ENCODE peak calls at places on chromosome 22, in five cellular contexts. One of them, this sample, is unnamed.

GRCh38 chr22:49997932-49998717 is 14.4 kb downstream of the IL17REL start:
- DNase-seq in Right ventricle myocardium inferior: no peak
- DNase-seq in fibroblast of the conjunctiva: no peak
- DNase-seq in stimulated activated CD8-positive, alpha-beta memory T cell treated with anti-CD3 and anti-CD28 coated beads, Interleukin-12 subunit alpha, Interleukin-12 subunit beta, amount 100 ng/mL, for 1 hour: no peak
- DNase-seq in neural crest cell: no peak
- DNase-seq in this sample: no peak

GRCh38 chr22:44379817-44380560 is 67.2 kb upstream of the SHISAL1 start:
- DNase-seq in Right ventricle myocardium inferior: no peak
- DNase-seq in fibroblast of the conjunctiva: no peak
- DNase-seq in stimulated activated CD8-positive, alpha-beta memory T cell treated with anti-CD3 and anti-CD28 coated beads, Interleukin-12 subunit alpha, Interleukin-12 subunit beta, amount 100 ng/mL, for 1 hour: no peak
- DNase-seq in neural crest cell: no peak
- DNase-seq in this sample: no peak

GRCh38 chr22:33789690-33790253 is 130.5 kb downstream of the LARGE1 start:
- DNase-seq in Right ventricle myocardium inferior: no peak
- DNase-seq in fibroblast of the conjunctiva: no peak
- DNase-seq in stimulated activated CD8-positive, alpha-beta memory T cell treated with anti-CD3 and anti-CD28 coated beads, Interleukin-12 subunit alpha, Interleukin-12 subunit beta, amount 100 ng/mL, for 1 hour: no peak
- DNase-seq in neural crest cell: no peak
- DNase-seq in this sample: no peak

GRCh38 chr22:24137595-24137994 is 43.7 kb upstream of the SUSD2 start:
- DNase-seq in Right ventricle myocardium inferior: no peak
- DNase-seq in fibroblast of the conjunctiva: peak; percentile 55
- DNase-seq in stimulated activated CD8-positive, alpha-beta memory T cell treated with anti-CD3 and anti-CD28 coated beads, Interleukin-12 subunit alpha, Interleukin-12 subunit beta, amount 100 ng/mL, for 1 hour: no peak
- DNase-seq in neural crest cell: no peak
- DNase-seq in this sample: peak; percentile 23

GRCh38 chr22:44361391-44362126 is 48.8 kb upstream of the SHISAL1 start:
- DNase-seq in Right ventricle myocardium inferior: peak; percentile 23
- DNase-seq in fibroblast of the conjunctiva: no peak
- DNase-seq in stimulated activated CD8-positive, alpha-beta memory T cell treated with anti-CD3 and anti-CD28 coated beads, Interleukin-12 subunit alpha, Interleukin-12 subunit beta, amount 100 ng/mL, for 1 hour: no peak
- DNase-seq in neural crest cell: no peak
- DNase-seq in this sample: peak; percentile 29

GRCh38 chr22:17108256-17109112 is 12.7 kb downstream of the TMEM121B start:
- DNase-seq in Right ventricle myocardium inferior: no peak
- DNase-seq in fibroblast of the conjunctiva: no peak
- DNase-seq in stimulated activated CD8-positive, alpha-beta memory T cell treated with anti-CD3 and anti-CD28 coated beads, Interleukin-12 subunit alpha, Interleukin-12 subunit beta, amount 100 ng/mL, for 1 hour: no peak
- DNase-seq in neural crest cell: no peak
- DNase-seq in this sample: no peak

GRCh38 chr22:48856308-48856615 is 971.4 kb downstream of the BRD1 start:
- DNase-seq in Right ventricle myocardium inferior: no peak
- DNase-seq in fibroblast of the conjunctiva: no peak
- DNase-seq in stimulated activated CD8-positive, alpha-beta memory T cell treated with anti-CD3 and anti-CD28 coated beads, Interleukin-12 subunit alpha, Interleukin-12 subunit beta, amount 100 ng/mL, for 1 hour: no peak
- DNase-seq in neural crest cell: no peak
- DNase-seq in this sample: no peak

GRCh38 chr22:45452565-45453449 is 39.3 kb downstream of the RIBC2 start:
- DNase-seq in Right ventricle myocardium inferior: no peak
- DNase-seq in fibroblast of the conjunctiva: no peak
- DNase-seq in stimulated activated CD8-positive, alpha-beta memory T cell treated with anti-CD3 and anti-CD28 coated beads, Interleukin-12 subunit alpha, Interleukin-12 subunit beta, amount 100 ng/mL, for 1 hour: no peak
- DNase-seq in neural crest cell: no peak
- DNase-seq in this sample: no peak